ENCODE peak calls at places on chromosomes 2 and 18, in six cellular contexts. One of them, this sample, is unnamed.

GRCh38 chr2:229454934-229455631 is 184.0 kb upstream of the PID1 start:
- DNase-seq in neural progenitor cell: no peak
- DNase-seq in PC-3: peak; percentile 69
- DNase-seq in GM23248: peak; percentile 84
- DNase-seq in OCI-LY7: no peak
- DNase-seq in GM23338: no peak
- DNase-seq in this sample: no peak

GRCh38 chr18:45386256-45386655 is 229.0 kb upstream of the SLC14A2 start:
- DNase-seq in GM23338: peak; percentile 89
- DNase-seq in OCI-LY7: peak; percentile 6
- DNase-seq in neural progenitor cell: peak; percentile 81
- DNase-seq in GM23248: peak; percentile 48
- DNase-seq in PC-3: peak; percentile 38
- DNase-seq in this sample: peak; percentile 10

GRCh38 chr2:38440655-38441054 is 63.6 kb upstream of the ATL2 start:
- DNase-seq in GM23248: no peak
- DNase-seq in PC-3: no peak
- DNase-seq in GM23338: no peak
- DNase-seq in neural progenitor cell: no peak
- DNase-seq in OCI-LY7: no peak
- DNase-seq in this sample: no peak

GRCh38 chr2:74048843-74049519 is 64.3 kb downstream of the TET3 start:
- DNase-seq in GM23248: no peak
- DNase-seq in neural progenitor cell: no peak
- DNase-seq in OCI-LY7: no peak
- DNase-seq in PC-3: no peak
- DNase-seq in GM23338: no peak
- DNase-seq in this sample: no peak

GRCh38 chr18:48613589-48613988 is 74.8 kb downstream of the CTIF start:
- DNase-seq in OCI-LY7: no peak
- DNase-seq in PC-3: no peak
- DNase-seq in neural progenitor cell: no peak
- DNase-seq in GM23338: peak; percentile 32
- DNase-seq in GM23248: no peak
- DNase-seq in this sample: no peak

GRCh38 chr2:80499095-80499494 is 194.5 kb upstream of the LRRTM1 start:
- DNase-seq in PC-3: peak; percentile 56
- DNase-seq in neural progenitor cell: peak; percentile 42
- DNase-seq in GM23338: peak; percentile 63
- DNase-seq in OCI-LY7: peak; percentile 13
- DNase-seq in GM23248: peak; percentile 64
- DNase-seq in this sample: peak; percentile 33

GRCh38 chr2:62452701-62453449 is 53.1 kb downstream of the TMEM17 start:
- DNase-seq in GM23338: no peak
- DNase-seq in neural progenitor cell: no peak
- DNase-seq in PC-3: no peak
- DNase-seq in OCI-LY7: no peak
- DNase-seq in GM23248: no peak
- DNase-seq in this sample: no peak

GRCh38 chr2:46381871-46382270 is 84.7 kb downstream of the EPAS1 start:
- DNase-seq in neural progenitor cell: no peak
- DNase-seq in GM23338: no peak
- DNase-seq in PC-3: no peak
- DNase-seq in OCI-LY7: no peak
- DNase-seq in GM23248: no peak
- DNase-seq in this sample: no peak

GRCh38 chr2:193690572-193690971 is 1495.8 kb upstream of the TMEFF2 start:
- DNase-seq in GM23248: no peak
- DNase-seq in OCI-LY7: no peak
- DNase-seq in GM23338: no peak
- DNase-seq in neural progenitor cell: no peak
- DNase-seq in PC-3: no peak
- DNase-seq in this sample: no peak

GRCh38 chr18:79879566-79879965 is 71.9 kb downstream of the SLC66A2 start:
- DNase-seq in PC-3: no peak
- DNase-seq in GM23338: no peak
- DNase-seq in neural progenitor cell: no peak
- DNase-seq in GM23248: no peak
- DNase-seq in OCI-LY7: no peak
- DNase-seq in this sample: no peak

GRCh38 chr18:58534535-58535301 is 94.2 kb downstream of the ALPK2 start:
- DNase-seq in OCI-LY7: no peak
- DNase-seq in neural progenitor cell: no peak
- DNase-seq in PC-3: no peak
- DNase-seq in GM23248: no peak
- DNase-seq in GM23338: peak; percentile 35
- DNase-seq in this sample: no peak

GRCh38 chr2:180644709-180645108 is 335.7 kb upstream of the UBE2E3 start:
- DNase-seq in neural progenitor cell: no peak
- DNase-seq in GM23248: peak; percentile 71
- DNase-seq in GM23338: no peak
- DNase-seq in PC-3: peak; percentile 91
- DNase-seq in OCI-LY7: no peak
- DNase-seq in this sample: no peak

GRCh38 chr2:211127501-211127900 is 571.1 kb downstream of the CPS1 start:
- DNase-seq in OCI-LY7: no peak
- DNase-seq in PC-3: no peak
- DNase-seq in GM23338: no peak
- DNase-seq in GM23248: no peak
- DNase-seq in neural progenitor cell: no peak
- DNase-seq in this sample: no peak

GRCh38 chr2:636649-637405 is 40.4 kb downstream of the TMEM18 start:
- DNase-seq in PC-3: peak; percentile 84
- DNase-seq in GM23338: peak; percentile 95
- DNase-seq in neural progenitor cell: peak; percentile 82
- DNase-seq in OCI-LY7: peak; percentile 42
- DNase-seq in GM23248: peak; percentile 75
- DNase-seq in this sample: no peak

GRCh38 chr2:104388296-104388695 is 465.6 kb upstream of the POU3F3 start:
- DNase-seq in GM23248: peak; percentile 33
- DNase-seq in OCI-LY7: no peak
- DNase-seq in GM23338: peak; percentile 24
- DNase-seq in PC-3: no peak
- DNase-seq in neural progenitor cell: no peak
- DNase-seq in this sample: no peak

GRCh38 chr2:208274748-208275147 is 8.7 kb downstream of the PIKFYVE start:
- DNase-seq in neural progenitor cell: no peak
- DNase-seq in OCI-LY7: no peak
- DNase-seq in PC-3: no peak
- DNase-seq in GM23248: no peak
- DNase-seq in GM23338: no peak
- DNase-seq in this sample: no peak

GRCh38 chr2:233411162-233411561 is 56.9 kb downstream of the DGKD start:
- DNase-seq in OCI-LY7: no peak
- DNase-seq in GM23338: no peak
- DNase-seq in GM23248: no peak
- DNase-seq in neural progenitor cell: no peak
- DNase-seq in PC-3: no peak
- DNase-seq in this sample: no peak

GRCh38 chr18:45107425-45107824 is 426.7 kb downstream of the SETBP1 start:
- DNase-seq in OCI-LY7: no peak
- DNase-seq in GM23248: peak; percentile 95
- DNase-seq in PC-3: peak; percentile 62
- DNase-seq in GM23338: no peak
- DNase-seq in neural progenitor cell: no peak
- DNase-seq in this sample: no peak

GRCh38 chr2:88874063-88874657 is 182.7 kb downstream of the RPIA start:
- DNase-seq in OCI-LY7: peak; percentile 72
- DNase-seq in GM23338: peak; percentile 81
- DNase-seq in PC-3: peak; percentile 76
- DNase-seq in GM23248: peak; percentile 67
- DNase-seq in neural progenitor cell: peak; percentile 20
- DNase-seq in this sample: peak; percentile 75

GRCh38 chr2:181058378-181059269 is 78.2 kb downstream of the UBE2E3 start:
- DNase-seq in OCI-LY7: peak; percentile 62
- DNase-seq in GM23338: peak; percentile 75
- DNase-seq in PC-3: peak; percentile 72
- DNase-seq in neural progenitor cell: peak; percentile 45
- DNase-seq in GM23248: peak; percentile 37
- DNase-seq in this sample: peak; percentile 70

GRCh38 chr2:1649103-1649870 is 95.0 kb downstream of the PXDN start:
- DNase-seq in GM23248: no peak
- DNase-seq in PC-3: no peak
- DNase-seq in neural progenitor cell: no peak
- DNase-seq in GM23338: no peak
- DNase-seq in OCI-LY7: no peak
- DNase-seq in this sample: no peak

GRCh38 chr2:85266424-85267041 is 61.3 kb downstream of the TGOLN2 start:
- DNase-seq in GM23338: peak; percentile 94
- DNase-seq in neural progenitor cell: peak; percentile 86
- DNase-seq in GM23248: peak; percentile 68
- DNase-seq in PC-3: peak; percentile 69
- DNase-seq in OCI-LY7: peak; percentile 78
- DNase-seq in this sample: peak; percentile 57

GRCh38 chr2:159600752-159601151 is 15.6 kb downstream of the BAZ2B start:
- DNase-seq in neural progenitor cell: no peak
- DNase-seq in GM23248: peak; percentile 85
- DNase-seq in OCI-LY7: no peak
- DNase-seq in PC-3: peak; percentile 92
- DNase-seq in GM23338: no peak
- DNase-seq in this sample: no peak

DNA sequence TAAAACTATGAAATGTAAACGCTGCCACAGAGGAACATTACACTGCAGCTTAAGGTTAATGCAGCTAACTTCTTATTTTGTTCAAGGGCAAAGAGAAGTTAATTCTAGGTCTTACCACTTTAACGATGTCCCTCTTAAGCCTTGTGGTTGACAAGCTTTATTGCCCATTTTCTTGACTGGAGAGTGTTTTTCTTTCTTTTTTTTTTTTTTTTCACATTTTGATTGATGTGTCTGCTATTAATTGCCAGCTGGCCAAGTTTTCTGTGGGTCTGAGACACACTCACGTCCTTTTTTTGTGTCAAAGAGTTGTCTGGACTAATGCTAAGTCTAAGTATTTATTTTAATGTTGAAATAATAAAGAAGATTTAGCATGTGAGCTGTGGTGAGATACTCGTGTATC is 34.5 kb downstream of the ST6GAL2 start:
- DNase-seq in GM23338: no peak
- DNase-seq in neural progenitor cell: no peak
- DNase-seq in GM23248: no peak
- DNase-seq in PC-3: no peak
- DNase-seq in OCI-LY7: no peak
- DNase-seq in this sample: no peak
- H3K4me2 ChIP-seq in GM23338: peak overlapping the region; percentile 28
- H3K4me2 ChIP-seq in neural progenitor cell: peak overlapping the region; percentile 29
- H3K4me2 ChIP-seq in GM23248: no peak overlapping the region
- H3K4me2 ChIP-seq in PC-3: no peak overlapping the region
- H3K4me2 ChIP-seq in OCI-LY7: no peak overlapping the region
- H3K4me2 ChIP-seq in this sample: no peak overlapping the region

DNA sequence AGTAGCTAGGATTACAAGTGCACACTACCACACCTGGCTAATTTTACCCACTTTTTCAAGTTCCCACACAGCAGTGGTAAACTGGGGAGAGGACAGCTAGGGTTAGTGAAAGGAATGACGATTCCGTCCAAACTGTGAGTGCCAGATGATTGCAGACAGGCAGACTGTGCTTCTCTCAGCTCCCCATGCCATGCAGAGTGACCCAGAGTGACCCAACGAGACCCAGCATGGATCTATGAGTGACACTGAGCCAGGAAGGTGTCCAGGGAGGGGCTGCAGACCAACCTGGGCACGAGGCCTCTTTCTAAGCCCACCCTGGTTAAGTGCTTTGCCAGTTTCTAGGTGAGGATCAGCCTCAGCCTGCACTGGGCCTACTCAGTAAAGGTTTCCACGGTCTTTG is 7.7 kb upstream of the KLF11 start:
- DNase-seq in GM23338: no peak
- DNase-seq in neural progenitor cell: no peak
- DNase-seq in GM23248: no peak
- DNase-seq in OCI-LY7: no peak
- DNase-seq in PC-3: no peak
- DNase-seq in this sample: no peak
- H2AFZ ChIP-seq in GM23338: no peak overlapping the region
- H2AFZ ChIP-seq in neural progenitor cell: no peak overlapping the region
- H2AFZ ChIP-seq in GM23248: no peak overlapping the region
- H2AFZ ChIP-seq in OCI-LY7: no peak overlapping the region
- H2AFZ ChIP-seq in PC-3: peak overlapping the region; percentile 37
- H2AFZ ChIP-seq in this sample: no peak overlapping the region

DNA sequence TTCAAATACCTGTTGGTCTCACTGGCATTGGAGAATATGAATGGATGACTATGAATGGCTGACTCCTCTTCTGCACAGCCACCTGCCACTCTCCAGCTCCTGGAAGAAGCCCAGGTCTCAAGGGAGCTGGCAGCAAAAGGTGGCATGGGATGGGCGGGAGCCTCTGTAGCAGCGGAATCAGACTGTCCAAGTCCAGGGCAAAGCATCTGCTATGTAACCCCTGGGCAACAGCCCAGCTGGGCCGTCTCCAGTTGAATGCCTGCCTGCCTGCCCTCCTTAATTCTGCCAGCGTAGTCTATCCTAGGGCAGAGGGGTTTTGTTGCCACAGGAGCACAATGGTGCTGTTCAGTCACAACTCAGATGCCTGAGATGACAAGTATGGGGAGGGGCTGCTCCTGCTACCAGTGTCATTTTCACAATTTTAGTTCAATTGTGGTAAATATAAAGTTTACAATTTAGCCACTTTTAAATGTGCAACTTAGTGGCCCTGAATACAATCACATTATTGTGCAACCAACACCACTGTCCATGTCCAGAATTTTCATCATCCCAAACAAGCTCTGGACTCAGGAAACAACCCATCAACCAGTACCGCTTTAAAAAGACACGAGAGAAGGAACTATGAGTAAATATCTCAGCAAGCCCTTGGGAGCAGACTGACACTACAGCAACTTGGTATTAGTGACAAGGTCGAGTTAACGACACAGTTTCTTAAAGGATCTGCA is 115.2 kb downstream of the MYO5B start:
- DNase-seq in neural progenitor cell: no peak
- DNase-seq in GM23338: no peak
- DNase-seq in OCI-LY7: no peak
- DNase-seq in PC-3: no peak
- DNase-seq in GM23248: no peak
- DNase-seq in this sample: no peak
- TF ChIP-seq EZH2phosphoT487 in neural progenitor cell: no peak
- TF ChIP-seq EZH2phosphoT487 in GM23338: no peak
- TF ChIP-seq EZH2phosphoT487 in OCI-LY7: no peak
- TF ChIP-seq EZH2phosphoT487 in PC-3: no peak
- TF ChIP-seq EZH2phosphoT487 in GM23248: no peak
- TF ChIP-seq EZH2phosphoT487 in this sample: no peak

GRCh38 chr2:237393523-237393922 is 20.4 kb downstream of the COL6A3 start:
- DNase-seq in neural progenitor cell: no peak
- DNase-seq in PC-3: no peak
- DNase-seq in GM23338: no peak
- DNase-seq in GM23248: peak; percentile 59
- DNase-seq in OCI-LY7: no peak
- DNase-seq in this sample: no peak
- H3K4me2 ChIP-seq in neural progenitor cell: no peak overlapping the region
- H3K4me2 ChIP-seq in PC-3: no peak overlapping the region
- H3K4me2 ChIP-seq in GM23338: no peak overlapping the region
- H3K4me2 ChIP-seq in GM23248: no peak overlapping the region
- H3K4me2 ChIP-seq in OCI-LY7: no peak overlapping the region
- H3K4me2 ChIP-seq in this sample: no peak overlapping the region

This sample was measured in MM.1S.